ENCODE peak calls at places on chromosome 18, in six cellular contexts. One of them, this sample, is unnamed.

GRCh38 chr18:35024965-35025364 is 16.2 kb upstream of the MAPRE2 start:
- DNase-seq in COR-L47: no peak
- DNase-seq in endodermal cell: no peak
- DNase-seq in HFFc6: peak
- DNase-seq in occipital lobe: no peak
- DNase-seq in amygdala: no peak
- DNase-seq in this sample: peak

GRCh38 chr18:62848946-62849345 is 133.6 kb downstream of the PHLPP1 start:
- DNase-seq in COR-L47: no peak
- DNase-seq in endodermal cell: no peak
- DNase-seq in HFFc6: no peak
- DNase-seq in occipital lobe: no peak
- DNase-seq in amygdala: no peak
- DNase-seq in this sample: no peak

GRCh38 chr18:76274470-76275289 is 220.4 kb downstream of the ZNF516 start:
- DNase-seq in COR-L47: peak
- DNase-seq in endodermal cell: peak
- DNase-seq in HFFc6: no peak
- DNase-seq in occipital lobe: peak
- DNase-seq in amygdala: no peak
- DNase-seq in this sample: peak

GRCh38 chr18:55401638-55402191 is 186.3 kb downstream of the TCF4 start:
- DNase-seq in COR-L47: no peak
- DNase-seq in endodermal cell: peak
- DNase-seq in HFFc6: peak
- DNase-seq in occipital lobe: no peak
- DNase-seq in amygdala: no peak
- DNase-seq in this sample: peak

GRCh38 chr18:63994783-63995399 is 25.0 kb downstream of the SERPINB8 start:
- DNase-seq in COR-L47: peak
- DNase-seq in endodermal cell: peak
- DNase-seq in HFFc6: peak
- DNase-seq in occipital lobe: peak
- DNase-seq in amygdala: no peak
- DNase-seq in this sample: peak

GRCh38 chr18:62999921-63000320 is 284.6 kb downstream of the PHLPP1 start:
- DNase-seq in COR-L47: no peak
- DNase-seq in endodermal cell: no peak
- DNase-seq in HFFc6: no peak
- DNase-seq in occipital lobe: no peak
- DNase-seq in amygdala: no peak
- DNase-seq in this sample: no peak

GRCh38 chr18:74957588-74958224 is 251.2 kb downstream of the PTGR3 start:
- DNase-seq in COR-L47: no peak
- DNase-seq in endodermal cell: no peak
- DNase-seq in HFFc6: no peak
- DNase-seq in occipital lobe: no peak
- DNase-seq in amygdala: no peak
- DNase-seq in this sample: no peak

GRCh38 chr18:2114765-2115164 is 456.5 kb downstream of the METTL4 start:
- DNase-seq in COR-L47: no peak
- DNase-seq in endodermal cell: no peak
- DNase-seq in HFFc6: no peak
- DNase-seq in occipital lobe: no peak
- DNase-seq in amygdala: no peak
- DNase-seq in this sample: peak

GRCh38 chr18:28529644-28530043 is 352.7 kb upstream of the CDH2 start:
- DNase-seq in COR-L47: no peak
- DNase-seq in endodermal cell: no peak
- DNase-seq in HFFc6: no peak
- DNase-seq in occipital lobe: no peak
- DNase-seq in amygdala: no peak
- DNase-seq in this sample: no peak

GRCh38 chr18:6626457-6626856 is 103.1 kb upstream of the ARHGAP28 start:
- DNase-seq in COR-L47: no peak
- DNase-seq in endodermal cell: no peak
- DNase-seq in HFFc6: no peak
- DNase-seq in occipital lobe: no peak
- DNase-seq in amygdala: no peak
- DNase-seq in this sample: no peak

GRCh38 chr18:63322908-63323634 is 3.5 kb upstream of the BCL2 start:
- DNase-seq in COR-L47: peak
- DNase-seq in endodermal cell: peak
- DNase-seq in HFFc6: peak
- DNase-seq in occipital lobe: peak
- DNase-seq in amygdala: peak
- DNase-seq in this sample: peak

GRCh38 chr18:62183578-62184195 is 3.2 kb downstream of the PIGN start:
- DNase-seq in COR-L47: peak
- DNase-seq in endodermal cell: peak
- DNase-seq in HFFc6: peak
- DNase-seq in occipital lobe: no peak
- DNase-seq in amygdala: no peak
- DNase-seq in this sample: peak